ENCODE peak calls at places on chromosomes 12 and 14, in seven cellular contexts. One of them, this sample, is unnamed. For H3K9me3 and H3K4me1, the result is how much of the 10 kb centered on the place peaks cover.

GRCh38 chr12:86623267-86623666 is 367.1 kb upstream of the MGAT4C start:
- DNase-seq in transverse colon: no peak
- DNase-seq in endodermal cell: no peak
- DNase-seq in gastrocnemius medialis: no peak
- DNase-seq in naive thymus-derived CD4-positive, alpha-beta T cell: no peak
- DNase-seq in HepG2: no peak
- DNase-seq in PC-3: no peak
- DNase-seq in this sample: no peak

GRCh38 chr14:96273629-96274028 is 17.6 kb downstream of the BDKRB1 start:
- DNase-seq in transverse colon: no peak
- DNase-seq in endodermal cell: no peak
- DNase-seq in gastrocnemius medialis: no peak
- DNase-seq in naive thymus-derived CD4-positive, alpha-beta T cell: no peak
- DNase-seq in HepG2: no peak
- DNase-seq in PC-3: no peak
- DNase-seq in this sample: no peak

GRCh38 chr14:22218729-22219128 is 370.3 kb downstream of the DAD1 start:
- DNase-seq in transverse colon: no peak
- DNase-seq in endodermal cell: no peak
- DNase-seq in gastrocnemius medialis: no peak
- DNase-seq in naive thymus-derived CD4-positive, alpha-beta T cell: peak
- DNase-seq in HepG2: no peak
- DNase-seq in PC-3: no peak
- DNase-seq in this sample: no peak

GRCh38 chr14:75723716-75724115 is 62.7 kb downstream of the TTLL5 start:
- DNase-seq in transverse colon: no peak
- DNase-seq in endodermal cell: no peak
- DNase-seq in gastrocnemius medialis: no peak
- DNase-seq in naive thymus-derived CD4-positive, alpha-beta T cell: no peak
- DNase-seq in HepG2: no peak
- DNase-seq in PC-3: no peak
- DNase-seq in this sample: no peak

GRCh38 chr14:38958589-38958988 is 144.4 kb downstream of the SEC23A start:
- DNase-seq in transverse colon: no peak
- DNase-seq in endodermal cell: no peak
- DNase-seq in gastrocnemius medialis: no peak
- DNase-seq in naive thymus-derived CD4-positive, alpha-beta T cell: no peak
- DNase-seq in HepG2: no peak
- DNase-seq in PC-3: peak
- DNase-seq in this sample: no peak

GRCh38 chr12:6171409-6172015 is 28.7 kb upstream of the CD9 start:
- DNase-seq in transverse colon: no peak
- DNase-seq in endodermal cell: no peak
- DNase-seq in gastrocnemius medialis: no peak
- DNase-seq in naive thymus-derived CD4-positive, alpha-beta T cell: no peak
- DNase-seq in HepG2: no peak
- DNase-seq in PC-3: no peak
- DNase-seq in this sample: peak

GRCh38 chr12:6688543-6688999 is 604 bp downstream of the ZNF384 start:
- DNase-seq in transverse colon: peak
- DNase-seq in endodermal cell: no peak
- DNase-seq in gastrocnemius medialis: no peak
- DNase-seq in naive thymus-derived CD4-positive, alpha-beta T cell: peak
- DNase-seq in HepG2: no peak
- DNase-seq in PC-3: no peak
- DNase-seq in this sample: peak

GRCh38 chr12:12685305-12685704 is 10.7 kb downstream of the GPR19 start:
- DNase-seq in transverse colon: no peak
- DNase-seq in endodermal cell: peak
- DNase-seq in gastrocnemius medialis: no peak
- DNase-seq in naive thymus-derived CD4-positive, alpha-beta T cell: no peak
- DNase-seq in HepG2: no peak
- DNase-seq in PC-3: no peak
- DNase-seq in this sample: no peak

GRCh38 chr12:27549801-27550652 is 26.0 kb downstream of the PPFIBP1 start:
- DNase-seq in transverse colon: peak
- DNase-seq in endodermal cell: peak
- DNase-seq in gastrocnemius medialis: peak
- DNase-seq in naive thymus-derived CD4-positive, alpha-beta T cell: no peak
- DNase-seq in HepG2: peak
- DNase-seq in PC-3: peak
- DNase-seq in this sample: peak

GRCh38 chr14:53845813-53846693 is 110.6 kb downstream of the BMP4 start:
- DNase-seq in transverse colon: no peak
- DNase-seq in endodermal cell: no peak
- DNase-seq in gastrocnemius medialis: no peak
- DNase-seq in naive thymus-derived CD4-positive, alpha-beta T cell: no peak
- DNase-seq in HepG2: peak
- DNase-seq in PC-3: no peak
- DNase-seq in this sample: no peak

GRCh38 chr14:60723218-60724079 is 702 bp downstream of the SIX4 start:
- DNase-seq in transverse colon: peak
- DNase-seq in endodermal cell: peak
- DNase-seq in gastrocnemius medialis: peak
- DNase-seq in naive thymus-derived CD4-positive, alpha-beta T cell: peak
- DNase-seq in HepG2: no peak
- DNase-seq in PC-3: peak
- DNase-seq in this sample: peak

GRCh38 chr14:55581011-55581806 is 1.2 kb downstream of the KTN1 start:
- DNase-seq in transverse colon: peak
- DNase-seq in endodermal cell: peak
- DNase-seq in gastrocnemius medialis: no peak
- DNase-seq in naive thymus-derived CD4-positive, alpha-beta T cell: peak
- DNase-seq in HepG2: peak
- DNase-seq in PC-3: peak
- DNase-seq in this sample: peak

GRCh38 chr12:68958337-68958736 is 25.4 kb upstream of the CPM start:
- DNase-seq in transverse colon: no peak
- DNase-seq in endodermal cell: no peak
- DNase-seq in gastrocnemius medialis: no peak
- DNase-seq in naive thymus-derived CD4-positive, alpha-beta T cell: no peak
- DNase-seq in HepG2: no peak
- DNase-seq in PC-3: no peak
- DNase-seq in this sample: no peak

GRCh38 chr12:116245189-116245588 is 32.3 kb downstream of the MED13L start:
- DNase-seq in transverse colon: no peak
- DNase-seq in endodermal cell: no peak
- DNase-seq in gastrocnemius medialis: no peak
- DNase-seq in naive thymus-derived CD4-positive, alpha-beta T cell: no peak
- DNase-seq in HepG2: no peak
- DNase-seq in PC-3: no peak
- DNase-seq in this sample: no peak

GRCh38 chr14:36518031-36518585 is 1.9 kb downstream of the NKX2-1 start:
- DNase-seq in transverse colon: no peak
- DNase-seq in endodermal cell: peak
- DNase-seq in gastrocnemius medialis: no peak
- DNase-seq in naive thymus-derived CD4-positive, alpha-beta T cell: no peak
- DNase-seq in HepG2: no peak
- DNase-seq in PC-3: no peak
- DNase-seq in this sample: no peak

GRCh38 chr14:92523752-92524151 is 10.2 kb downstream of the RIN3 start:
- DNase-seq in transverse colon: no peak
- DNase-seq in endodermal cell: no peak
- DNase-seq in gastrocnemius medialis: no peak
- DNase-seq in naive thymus-derived CD4-positive, alpha-beta T cell: no peak
- DNase-seq in HepG2: no peak
- DNase-seq in PC-3: no peak
- DNase-seq in this sample: no peak

GRCh38 chr12:128298091-128298490 is 31.1 kb downstream of the TMEM132C start:
- DNase-seq in transverse colon: no peak
- DNase-seq in endodermal cell: no peak
- DNase-seq in gastrocnemius medialis: no peak
- DNase-seq in naive thymus-derived CD4-positive, alpha-beta T cell: no peak
- DNase-seq in HepG2: no peak
- DNase-seq in PC-3: no peak
- DNase-seq in this sample: no peak

GRCh38 chr12:42758806-42759205 is 169.3 kb upstream of the PRICKLE1 start:
- DNase-seq in transverse colon: no peak
- DNase-seq in endodermal cell: no peak
- DNase-seq in gastrocnemius medialis: no peak
- DNase-seq in naive thymus-derived CD4-positive, alpha-beta T cell: no peak
- DNase-seq in HepG2: no peak
- DNase-seq in PC-3: no peak
- DNase-seq in this sample: no peak

GRCh38 chr12:116604883-116605641 is 45.9 kb downstream of the MAP1LC3B2 start:
- DNase-seq in transverse colon: no peak
- DNase-seq in endodermal cell: no peak
- DNase-seq in gastrocnemius medialis: no peak
- DNase-seq in naive thymus-derived CD4-positive, alpha-beta T cell: no peak
- DNase-seq in HepG2: no peak
- DNase-seq in PC-3: no peak
- DNase-seq in this sample: no peak

GRCh38 chr14:105474478-105475268 is at the start of gene CRIP2:
- DNase-seq in transverse colon: no peak
- DNase-seq in endodermal cell: peak
- DNase-seq in gastrocnemius medialis: no peak
- DNase-seq in naive thymus-derived CD4-positive, alpha-beta T cell: no peak
- DNase-seq in HepG2: no peak
- DNase-seq in PC-3: peak
- DNase-seq in this sample: peak

GRCh38 chr12:56358836-56359532 is 923 bp downstream of the STAT2 start:
- DNase-seq in transverse colon: peak
- DNase-seq in endodermal cell: peak
- DNase-seq in gastrocnemius medialis: no peak
- DNase-seq in naive thymus-derived CD4-positive, alpha-beta T cell: no peak
- DNase-seq in HepG2: no peak
- DNase-seq in PC-3: peak
- DNase-seq in this sample: no peak

DNA sequence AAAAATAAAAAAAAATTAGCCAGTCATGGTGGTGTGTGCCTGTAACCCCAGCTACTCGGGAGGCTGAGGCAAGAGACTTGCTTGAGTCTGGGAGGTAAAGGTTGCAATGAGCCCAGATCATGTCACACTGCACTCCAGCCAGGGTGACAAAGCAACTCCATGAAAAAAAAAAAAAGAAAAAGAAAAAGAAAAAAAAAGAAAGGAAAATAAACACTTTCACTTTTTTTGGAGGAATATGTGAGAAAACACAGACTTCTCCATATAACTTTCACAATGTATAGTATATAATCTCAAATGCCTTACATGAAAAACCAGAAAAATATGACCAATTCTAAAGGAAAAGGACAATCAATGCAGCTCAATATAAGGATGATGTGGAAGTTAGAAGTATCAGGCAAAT is 8.9 kb downstream of the CLECL1 start:
- DNase-seq in transverse colon: no peak
- DNase-seq in endodermal cell: no peak
- DNase-seq in gastrocnemius medialis: no peak
- DNase-seq in naive thymus-derived CD4-positive, alpha-beta T cell: no peak
- DNase-seq in HepG2: no peak
- DNase-seq in PC-3: no peak
- DNase-seq in this sample: no peak
- H3K9me3 ChIP-seq in transverse colon: under half
- H3K9me3 ChIP-seq in endodermal cell: under half
- H3K9me3 ChIP-seq in gastrocnemius medialis: under half
- H3K9me3 ChIP-seq in naive thymus-derived CD4-positive, alpha-beta T cell: under half
- H3K9me3 ChIP-seq in HepG2: under half
- H3K9me3 ChIP-seq in PC-3: under half
- H3K9me3 ChIP-seq in this sample: under half

GRCh38 chr14:91357731-91358319 is 59.8 kb downstream of the CCDC88C start:
- DNase-seq in transverse colon: no peak
- DNase-seq in endodermal cell: no peak
- DNase-seq in gastrocnemius medialis: no peak
- DNase-seq in naive thymus-derived CD4-positive, alpha-beta T cell: no peak
- DNase-seq in HepG2: no peak
- DNase-seq in PC-3: no peak
- DNase-seq in this sample: no peak
- H3K4me1 ChIP-seq in transverse colon: under half
- H3K4me1 ChIP-seq in endodermal cell: under half
- H3K4me1 ChIP-seq in gastrocnemius medialis: under half
- H3K4me1 ChIP-seq in naive thymus-derived CD4-positive, alpha-beta T cell: under half
- H3K4me1 ChIP-seq in HepG2: under half
- H3K4me1 ChIP-seq in PC-3: under half
- H3K4me1 ChIP-seq in this sample: under half

GRCh38 chr12:76075448-76075847 is 9.0 kb downstream of the NAP1L1 start:
- DNase-seq in transverse colon: no peak
- DNase-seq in endodermal cell: no peak
- DNase-seq in gastrocnemius medialis: no peak
- DNase-seq in naive thymus-derived CD4-positive, alpha-beta T cell: no peak
- DNase-seq in HepG2: no peak
- DNase-seq in PC-3: no peak
- DNase-seq in this sample: no peak

GRCh38 chr12:76073561-76073960 is 10.9 kb downstream of the NAP1L1 start:
- DNase-seq in transverse colon: no peak
- DNase-seq in endodermal cell: no peak
- DNase-seq in gastrocnemius medialis: no peak
- DNase-seq in naive thymus-derived CD4-positive, alpha-beta T cell: no peak
- DNase-seq in HepG2: no peak
- DNase-seq in PC-3: no peak
- DNase-seq in this sample: no peak

GRCh38 chr12:76072568-76072967 is 11.9 kb downstream of the NAP1L1 start:
- DNase-seq in transverse colon: no peak
- DNase-seq in endodermal cell: no peak
- DNase-seq in gastrocnemius medialis: no peak
- DNase-seq in naive thymus-derived CD4-positive, alpha-beta T cell: no peak
- DNase-seq in HepG2: no peak
- DNase-seq in PC-3: no peak
- DNase-seq in this sample: no peak

GRCh38 chr12:76078748-76079147 is 5.7 kb downstream of the NAP1L1 start:
- DNase-seq in transverse colon: no peak
- DNase-seq in endodermal cell: no peak
- DNase-seq in gastrocnemius medialis: no peak
- DNase-seq in naive thymus-derived CD4-positive, alpha-beta T cell: no peak
- DNase-seq in HepG2: no peak
- DNase-seq in PC-3: no peak
- DNase-seq in this sample: no peak

DNA sequence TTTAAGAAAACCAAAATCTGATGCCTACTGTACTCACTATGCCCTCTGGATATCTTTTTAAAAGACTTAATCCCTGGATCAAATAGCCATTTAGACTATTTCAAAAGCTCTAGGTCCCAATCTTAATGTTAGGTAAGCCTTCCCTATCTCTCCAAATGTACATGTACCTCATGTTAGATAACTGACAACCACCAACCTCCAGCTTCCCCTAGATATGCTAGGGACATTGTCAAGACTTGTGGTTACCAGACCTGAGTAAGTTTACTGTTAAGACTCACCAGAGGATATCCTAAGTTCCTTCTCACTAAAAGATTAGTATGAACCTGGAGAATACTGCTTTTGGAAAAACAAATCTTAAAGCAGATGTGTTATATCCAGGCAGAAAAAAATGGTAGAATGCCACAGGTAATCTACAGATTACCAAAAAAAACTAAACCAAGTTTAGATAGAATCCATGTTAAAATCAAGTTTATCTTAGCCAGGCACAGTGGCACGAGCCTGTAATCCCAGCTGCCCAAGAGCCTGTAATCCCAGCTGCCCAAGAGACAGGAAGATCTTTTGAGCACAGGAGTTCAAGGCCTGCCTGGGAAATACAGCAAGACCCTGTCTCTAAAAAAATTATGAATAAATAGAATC is 9.7 kb downstream of the NAP1L1 start:
- DNase-seq in transverse colon: no peak
- DNase-seq in endodermal cell: no peak
- DNase-seq in gastrocnemius medialis: no peak
- DNase-seq in naive thymus-derived CD4-positive, alpha-beta T cell: no peak
- DNase-seq in HepG2: no peak
- DNase-seq in PC-3: no peak
- DNase-seq in this sample: no peak
- H3K9me3 ChIP-seq in transverse colon: under half
- H3K9me3 ChIP-seq in endodermal cell: under half
- H3K9me3 ChIP-seq in gastrocnemius medialis: under half
- H3K9me3 ChIP-seq in naive thymus-derived CD4-positive, alpha-beta T cell: under half
- H3K9me3 ChIP-seq in HepG2: under half
- H3K9me3 ChIP-seq in PC-3: under half
- H3K9me3 ChIP-seq in this sample: under half

GRCh38 chr14:68789002-68789797 is 3.7 kb downstream of the ZFP36L1 start:
- DNase-seq in transverse colon: peak
- DNase-seq in endodermal cell: peak
- DNase-seq in gastrocnemius medialis: peak
- DNase-seq in naive thymus-derived CD4-positive, alpha-beta T cell: peak
- DNase-seq in HepG2: peak
- DNase-seq in PC-3: peak
- DNase-seq in this sample: peak
- H3K4me1 ChIP-seq in transverse colon: half or more
- H3K4me1 ChIP-seq in endodermal cell: under half
- H3K4me1 ChIP-seq in gastrocnemius medialis: under half
- H3K4me1 ChIP-seq in naive thymus-derived CD4-positive, alpha-beta T cell: under half
- H3K4me1 ChIP-seq in HepG2: half or more
- H3K4me1 ChIP-seq in PC-3: half or more
- H3K4me1 ChIP-seq in this sample: under half

This sample was measured in heart left ventricle.